ENCODE peak calls at places on chromosome 1, in five cellular contexts. N is tibial artery, K is thyroid gland, M is PC-3, V is IMR-90. E is an unnamed sample.

GRCh38 chr1:116820362-116820761 is 66.1 kb downstream of the CD2 start:
- DNase-seq in N (no peak), K (peak; percentile 90), M (peak; percentile 45), V (peak; percentile 80), E (no peak)

GRCh38 chr1:62230724-62231123 is 36.1 kb downstream of the L1TD1 start:
- DNase-seq in N (no peak), K (no peak), M (peak; percentile 97), V (peak; percentile 19), E (no peak)

GRCh38 chr1:216822480-216822879 is 99.3 kb upstream of the ESRRG start:
- DNase-seq in N (no peak), K (no peak), M (no peak), V (no peak), E (no peak)

GRCh38 chr1:110243581-110243980 is 33.5 kb downstream of the KCNC4 start:
- DNase-seq in N (no peak), K (no peak), M (no peak), V (no peak), E (no peak)

GRCh38 chr1:200862713-200863415 is 9.9 kb upstream of the GPR25 start:
- DNase-seq in N (no peak), K (no peak), M (no peak), V (no peak), E (no peak)

GRCh38 chr1:234958066-234958701 is 170.5 kb downstream of the TOMM20 start:
- DNase-seq in N (no peak), K (no peak), M (no peak), V (no peak), E (no peak)

GRCh38 chr1:39639333-39640130 is at the start of gene HEYL:
- DNase-seq in N (peak; percentile 74), K (peak; percentile 48), M (no peak), V (peak; percentile 19), E (peak; percentile 34)

GRCh38 chr1:8170059-8170835 is 144.1 kb upstream of the ERRFI1 start:
- DNase-seq in N (no peak), K (no peak), M (no peak), V (no peak), E (peak; percentile 55)

GRCh38 chr1:48697066-48697707 is 79.5 kb downstream of the BEND5 start:
- DNase-seq in N (peak; percentile 54), K (peak; percentile 63), M (peak; percentile 72), V (peak; percentile 21), E (no peak)

GRCh38 chr1:31396633-31397351 is 16.2 kb upstream of the SERINC2 start:
- DNase-seq in N (no peak), K (no peak), M (no peak), V (peak; percentile 90), E (no peak)

GRCh38 chr1:207186503-207186902 is 82.5 kb downstream of the C4BPA start:
- DNase-seq in N (no peak), K (no peak), M (peak; percentile 30), V (no peak), E (no peak)

GRCh38 chr1:78825561-78825960 is 175.9 kb downstream of the IFI44 start:
- DNase-seq in N (no peak), K (no peak), M (no peak), V (peak; percentile 35), E (no peak)

GRCh38 chr1:41862411-41863221 is 56.1 kb downstream of the HIVEP3 start:
- DNase-seq in N (no peak), K (no peak), M (peak; percentile 96), V (peak; percentile 91), E (no peak)

GRCh38 chr1:203440780-203441179 is 34.8 kb upstream of the PRELP start:
- DNase-seq in N (peak; percentile 91), K (peak; percentile 93), M (peak; percentile 47), V (peak; percentile 72), E (no peak)

GRCh38 chr1:51264470-51264869 is 28.4 kb downstream of the RNF11 start:
- DNase-seq in N (no peak), K (no peak), M (peak; percentile 82), V (peak; percentile 96), E (no peak)

GRCh38 chr1:160108888-160109662 is 6.5 kb upstream of the ATP1A2 start:
- DNase-seq in N (no peak), K (peak; percentile 44), M (peak; percentile 73), V (peak; percentile 52), E (peak; percentile 29)

GRCh38 chr1:239706245-239706892 is 320.0 kb downstream of the CHRM3 start:
- DNase-seq in N (no peak), K (no peak), M (no peak), V (no peak), E (no peak)

GRCh38 chr1:232891116-232891515 is 59.3 kb upstream of the NTPCR start:
- DNase-seq in N (no peak), K (no peak), M (peak; percentile 9), V (peak; percentile 81), E (no peak)

GRCh38 chr1:36922593-36923251 is 111.6 kb downstream of the GRIK3 start:
- DNase-seq in N (no peak), K (no peak), M (no peak), V (no peak), E (no peak)

GRCh38 chr1:160097196-160097910 is 1.1 kb downstream of the IGSF8 start:
- DNase-seq in N (no peak), K (no peak), M (no peak), V (no peak), E (peak; percentile 46)

GRCh38 chr1:145961425-145962156 is 2.8 kb downstream of the ANKRD34A start:
- DNase-seq in N (peak; percentile 53), K (peak; percentile 57), M (peak; percentile 40), V (no peak), E (peak; percentile 39)

GRCh38 chr1:186155594-186155993 is 219.5 kb downstream of the TPR start:
- DNase-seq in N (no peak), K (peak; percentile 16), M (peak; percentile 75), V (peak; percentile 80), E (no peak)

GRCh38 chr1:7299994-7300393 is 471.1 kb upstream of the VAMP3 start:
- DNase-seq in N (no peak), K (no peak), M (peak; percentile 47), V (peak; percentile 96), E (no peak)

GRCh38 chr1:186050360-186050759 is 316.2 kb downstream of the HMCN1 start:
- DNase-seq in N (no peak), K (no peak), M (peak; percentile 79), V (peak; percentile 43), E (no peak)

GRCh38 chr1:66253330-66253921 is 280.5 kb upstream of the SGIP1 start:
- DNase-seq in N (no peak), K (no peak), M (peak; percentile 88), V (peak; percentile 85), E (no peak)

GRCh38 chr1:231885209-231885854 is 258.7 kb downstream of the DISC1 start:
- DNase-seq in N (no peak), K (no peak), M (peak; percentile 34), V (peak; percentile 79), E (no peak)

GRCh38 chr1:153546796-153547559 is 1.4 kb upstream of the S100A4 start:
- DNase-seq in N (peak; percentile 16), K (peak; percentile 84), M (no peak), V (no peak), E (no peak)

DNA sequence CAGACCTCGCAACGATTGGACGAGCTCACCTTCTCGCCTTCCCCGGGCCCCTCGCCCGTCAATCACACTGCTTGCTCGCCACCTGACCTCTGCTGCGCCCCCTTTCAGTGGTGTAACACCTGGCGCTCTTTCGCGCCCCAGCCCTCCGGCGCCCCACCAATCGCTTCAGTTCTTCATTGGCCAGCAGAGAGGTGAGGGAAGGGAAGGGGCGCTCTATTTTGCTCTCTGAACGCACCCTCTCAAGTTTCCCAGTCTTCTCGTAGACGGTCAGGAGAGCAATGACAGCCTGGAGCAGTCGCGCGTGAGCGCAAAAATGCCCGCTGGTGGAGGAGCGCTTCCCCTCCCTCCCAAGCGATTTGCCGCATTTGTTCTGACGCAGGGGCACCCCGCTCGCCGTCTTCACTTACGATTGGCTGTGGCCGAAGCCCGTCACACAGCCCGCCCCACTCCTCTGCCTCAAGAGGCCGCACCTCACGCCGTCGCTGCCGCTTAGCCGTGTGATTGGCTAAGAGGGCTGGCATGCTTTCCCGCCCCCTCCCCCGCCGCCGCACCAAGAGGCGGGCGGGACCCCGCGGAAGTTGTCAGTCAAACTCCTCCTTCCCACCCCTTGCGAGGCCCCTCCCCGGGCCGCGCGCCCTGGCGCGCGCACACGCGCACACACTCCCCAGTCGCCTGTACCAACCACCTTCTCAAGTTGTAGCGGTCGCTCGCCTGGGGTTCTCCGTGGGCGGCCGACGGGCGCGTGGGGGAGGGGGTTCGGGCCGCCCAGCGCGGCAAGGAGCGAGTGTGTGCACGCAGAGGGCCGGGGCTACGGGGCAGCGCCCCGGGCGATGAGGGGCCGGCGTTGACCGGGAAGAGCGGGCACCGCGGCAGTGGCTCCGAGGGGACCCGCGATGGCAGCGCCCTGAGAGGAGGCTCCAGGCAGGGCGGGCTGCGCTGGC is at the start of gene PPP2R5A:
- DNase-seq in N (peak; percentile 99), K (peak; percentile 99), M (peak; percentile 100), V (peak; percentile 99), E (peak; percentile 96)
- H3K27ac ChIP-seq in N (peak within 1 kb of the TSS; percentile 99), K (peak within 1 kb of the TSS; percentile 99), M (peak within 1 kb of the TSS; percentile 68), V (peak within 1 kb of the TSS; percentile 91), E (peak within 1 kb of the TSS; percentile 95)

DNA sequence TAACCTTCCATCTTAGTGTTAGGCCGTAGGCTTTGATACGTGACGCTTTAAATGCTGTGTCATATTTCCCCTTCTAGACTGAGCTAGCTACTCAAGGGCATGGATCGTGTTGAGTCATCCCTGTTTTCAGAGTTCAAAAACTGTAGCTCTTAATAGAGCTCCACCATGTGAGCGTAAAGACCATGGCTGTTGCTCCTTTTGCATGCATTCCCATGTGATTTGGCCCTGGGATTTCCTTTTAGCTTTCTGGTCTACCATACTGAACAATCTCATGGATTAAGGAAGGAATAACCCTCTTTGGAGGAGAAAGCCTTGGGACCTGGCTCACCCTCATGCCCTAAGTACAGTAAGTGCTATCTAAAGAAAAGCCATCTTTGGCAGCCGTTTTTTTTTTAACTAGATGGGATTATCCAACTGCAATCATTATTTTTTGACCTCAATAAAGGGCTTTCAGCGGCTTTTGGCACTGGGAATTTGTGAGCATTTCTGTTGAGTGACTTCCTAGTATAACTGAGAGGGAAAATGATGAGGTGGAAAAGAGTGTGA is 76.6 kb downstream of the PLPP3 start:
- DNase-seq in N (no peak), K (no peak), M (peak; percentile 17), V (peak; percentile 50), E (no peak)
- H3K4me1 ChIP-seq in N (no peaks in the 10 kb centered on the region), K (peaks cover 55% of the 10 kb centered on the region), M (no peaks in the 10 kb centered on the region), V (peaks cover 5% of the 10 kb centered on the region), E (no peaks in the 10 kb centered on the region)

DNA sequence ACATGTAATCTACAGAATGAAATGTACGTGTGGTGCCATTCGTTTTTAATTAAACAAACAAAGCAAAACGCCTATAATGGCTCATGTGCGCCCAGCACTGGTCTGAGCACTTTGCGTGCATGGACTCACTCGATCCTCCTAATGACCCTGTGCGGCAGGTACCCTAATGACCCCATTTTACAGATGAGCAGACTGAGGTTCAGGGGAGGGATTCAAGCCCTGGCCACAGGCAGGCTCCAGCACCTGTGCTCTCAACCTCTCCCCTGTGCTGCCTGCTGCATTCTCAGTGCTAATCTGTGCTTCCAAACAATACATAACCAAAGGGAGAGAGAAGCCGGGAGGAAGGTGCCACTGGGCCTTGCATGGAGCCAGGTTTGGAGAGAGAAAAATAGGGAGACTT is 124.2 kb upstream of the ZBTB40 start:
- DNase-seq in N (no peak), K (no peak), M (no peak), V (no peak), E (no peak)
- H3K27me3 ChIP-seq in N (no peaks in the 10 kb centered on the region), K (no peaks in the 10 kb centered on the region), M (no peaks in the 10 kb centered on the region), V (peaks cover 68% of the 10 kb centered on the region), E (no peaks in the 10 kb centered on the region)

GRCh38 chr1:15174615-15174983 is 21.1 kb downstream of the TMEM51 start:
- DNase-seq in N (no peak), K (no peak), M (no peak), V (no peak), E (no peak)
- H3K27ac ChIP-seq in N (no peak overlapping the region), K (no peak overlapping the region), M (no peak overlapping the region), V (no peak overlapping the region), E (no peak overlapping the region)

GRCh38 chr1:76500111-76500510 is 367.2 kb upstream of the ST6GALNAC5 start:
- DNase-seq in N (no peak), K (no peak), M (no peak), V (peak; percentile 4), E (no peak)
- H3K4me1 ChIP-seq in N (no peaks in the 10 kb centered on the region), K (no peaks in the 10 kb centered on the region), M (no peaks in the 10 kb centered on the region), V (no peaks in the 10 kb centered on the region), E (peaks cover 10% of the 10 kb centered on the region)

E was measured in CD8-positive, alpha-beta T cell.